ENCODE peak calls at places on chromosome 18, in four cellular contexts. M is fibroblast of lung, I is K562, N is esophagus squamous epithelium. T is an unnamed sample.

GRCh38 chr18:22282311-22283235 is 113.2 kb downstream of the GATA6 start:
- DNase-seq in M (peak; percentile 92), I (no peak), N (no peak), T (peak; percentile 33)

GRCh38 chr18:24657461-24657860 is 197.0 kb downstream of the HRH4 start:
- DNase-seq in M (peak; percentile 7), I (no peak), N (no peak), T (no peak)

GRCh38 chr18:59765343-59765742 is 68.1 kb upstream of the CCBE1 start:
- DNase-seq in M (no peak), I (no peak), N (no peak), T (no peak)

GRCh38 chr18:67211646-67212045 is 304.9 kb downstream of the DSEL start:
- DNase-seq in M (no peak), I (no peak), N (no peak), T (peak; percentile 25)

GRCh38 chr18:77208969-77209368 is 40.7 kb upstream of the GALR1 start:
- DNase-seq in M (peak; percentile 63), I (no peak), N (no peak), T (peak; percentile 25)

GRCh38 chr18:8813621-8814020 is 108.3 kb downstream of the MTCL1 start:
- DNase-seq in M (peak; percentile 82), I (no peak), N (no peak), T (peak; percentile 29)

GRCh38 chr18:9516437-9517064 is 41.2 kb downstream of the RALBP1 start:
- DNase-seq in M (peak; percentile 72), I (peak; percentile 57), N (no peak), T (peak; percentile 39)

GRCh38 chr18:57077786-57078552 is 68.9 kb upstream of the BOD1L2 start:
- DNase-seq in M (no peak), I (no peak), N (no peak), T (no peak)

GRCh38 chr18:22273101-22274039 is 104.0 kb downstream of the GATA6 start:
- DNase-seq in M (no peak), I (no peak), N (no peak), T (no peak)

GRCh38 chr18:7617738-7618422 is 50.8 kb downstream of the PTPRM start:
- DNase-seq in M (peak; percentile 58), I (no peak), N (no peak), T (peak; percentile 80)

DNA sequence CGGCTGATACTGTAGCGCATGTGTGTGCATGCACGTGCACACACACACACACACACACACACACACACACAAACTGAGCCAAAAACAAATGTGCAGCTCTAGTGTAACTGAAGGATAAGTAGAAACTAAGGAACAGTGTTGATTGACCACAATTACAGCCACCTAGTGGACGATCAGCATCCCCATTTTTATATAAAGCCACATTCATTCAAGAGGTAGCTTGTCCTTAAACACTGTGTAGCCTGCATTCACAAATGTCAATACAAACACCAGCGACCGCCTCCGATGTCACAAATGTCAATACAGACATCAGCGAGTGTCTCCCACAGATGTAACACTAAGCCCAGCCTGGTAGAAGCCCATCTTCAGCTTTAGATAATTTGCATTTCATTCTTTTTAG is 167.4 kb downstream of the PTGR3 start:
- DNase-seq in M (peak; percentile 54), I (no peak), N (no peak), T (peak; percentile 3)
- TF ChIP-seq CTCF in M (peak; percentile 28), I (no peak), N (no peak), T (peak; percentile 72)

DNA sequence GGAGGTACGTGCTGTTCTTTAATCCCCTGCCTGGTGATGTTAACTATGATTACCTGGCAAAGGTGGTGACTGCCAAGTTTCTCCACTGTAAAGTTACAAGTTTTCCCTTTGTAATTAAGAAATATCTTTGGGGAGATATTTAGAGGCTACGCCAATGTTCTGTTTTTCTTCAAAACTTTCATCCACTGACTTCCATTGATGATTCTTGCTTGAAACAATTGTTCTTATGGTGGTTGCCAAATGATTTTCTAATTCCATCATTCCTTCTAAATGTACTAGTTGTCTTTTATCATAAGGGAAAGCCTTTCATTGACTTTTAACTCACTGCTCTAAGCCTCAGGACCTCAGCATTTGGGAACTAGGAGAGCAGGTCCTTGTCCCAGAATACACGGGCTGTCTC is 205.5 kb downstream of the SMAD7 start:
- DNase-seq in M (no peak), I (no peak), N (no peak), T (no peak)
- TF ChIP-seq CTCF in M (no peak), I (no peak), N (no peak), T (no peak)

GRCh38 chr18:63119647-63120046 is 199.9 kb downstream of the BCL2 start:
- DNase-seq in M (peak; percentile 53), I (peak; percentile 4), N (no peak), T (peak; percentile 4)
- TF ChIP-seq CTCF in M (peak; percentile 10), I (peak; percentile 19), N (no peak), T (peak; percentile 68)

GRCh38 chr18:44924750-44925534 is 244.3 kb downstream of the SETBP1 start:
- DNase-seq in M (no peak), I (no peak), N (no peak), T (no peak)

GRCh38 chr18:44921974-44922373 is 241.3 kb downstream of the SETBP1 start:
- DNase-seq in M (no peak), I (no peak), N (no peak), T (no peak)

GRCh38 chr18:44927127-44927849 is 246.6 kb downstream of the SETBP1 start:
- DNase-seq in M (no peak), I (no peak), N (no peak), T (peak; percentile 22)

GRCh38 chr18:44920441-44920840 is 239.8 kb downstream of the SETBP1 start:
- DNase-seq in M (no peak), I (no peak), N (no peak), T (no peak)

GRCh38 chr18:44922968-44923367 is 242.3 kb downstream of the SETBP1 start:
- DNase-seq in M (peak; percentile 73), I (no peak), N (no peak), T (no peak)
- TF ChIP-seq CTCF in M (no peak), I (no peak), N (no peak), T (no peak)

DNA sequence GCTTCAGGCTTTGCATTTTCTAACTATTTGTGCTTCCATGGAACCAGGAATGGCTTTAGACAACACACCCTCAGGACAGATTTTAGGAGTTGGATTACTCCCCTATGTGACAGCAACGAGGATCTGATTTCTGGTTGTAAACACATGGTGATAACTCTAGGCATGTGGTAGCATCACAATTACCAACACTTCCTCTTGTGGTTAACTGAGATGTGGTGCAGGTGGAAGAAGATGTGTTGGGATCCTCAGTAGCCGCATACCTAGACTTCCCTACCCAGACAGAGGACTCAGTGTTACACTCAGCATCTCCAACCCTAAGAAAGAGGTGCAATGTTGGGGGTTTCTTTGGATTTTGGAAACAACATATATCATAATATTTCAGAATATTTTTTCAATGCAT is 234.8 kb downstream of the DOK6 start:
- DNase-seq in M (no peak), I (no peak), N (no peak), T (no peak)
- TF ChIP-seq CTCF in M (no peak), I (no peak), N (no peak), T (no peak)

GRCh38 chr18:29879763-29880162 is 1162.8 kb downstream of the DSC3 start:
- DNase-seq in M (no peak), I (no peak), N (no peak), T (no peak)
- TF ChIP-seq CTCF in M (no peak), I (no peak), N (no peak), T (peak; percentile 12)

DNA sequence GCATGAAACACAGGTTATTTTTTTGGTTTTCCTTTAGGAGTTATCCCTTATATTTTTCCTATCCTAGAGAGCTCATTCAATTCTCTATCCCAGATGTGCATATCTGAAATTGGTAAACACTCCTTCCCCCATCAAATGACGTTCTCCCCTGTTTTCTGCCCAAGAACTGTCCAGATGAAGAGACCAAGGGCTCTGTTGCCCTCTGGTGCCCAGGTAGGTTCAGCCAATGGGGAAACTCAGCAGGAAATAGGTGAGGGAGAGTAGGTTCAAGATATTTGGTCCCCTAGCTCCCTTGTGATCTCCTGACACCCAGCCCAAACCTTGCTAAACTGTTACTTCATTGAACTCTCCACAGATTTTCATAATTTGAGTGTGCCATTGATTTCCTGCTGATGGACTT is 14.1 kb upstream of the INO80C start:
- DNase-seq in M (no peak), I (no peak), N (no peak), T (no peak)
- TF ChIP-seq CTCF in M (no peak), I (peak; percentile 34), N (no peak), T (no peak)